ENCODE peak calls at places on chromosomes 6 and 20, in nine cellular contexts. T is stomach, Q is tibial nerve, L is HepG2, P is H1, R is A549, A is GM12878, U is ovary, I is sigmoid colon. X is an unnamed sample.

GRCh38 chr20:34089655-34090324 is 22.3 kb downstream of the EIF2S2 start:
- DNase-seq in A (no peak), R (no peak), U (no peak), I (peak), L (no peak), P (no peak), Q (no peak), T (peak), X (no peak)

GRCh38 chr6:121884056-121884455 is 448.6 kb downstream of the GJA1 start:
- DNase-seq in T (no peak), I (no peak), U (no peak), A (no peak), P (no peak), Q (no peak), L (no peak), R (no peak), X (no peak)

GRCh38 chr6:157264701-157265100 is 58.6 kb downstream of the TMEM242 start:
- DNase-seq in R (no peak), L (no peak), T (peak), A (no peak), U (no peak), I (peak), Q (no peak), P (no peak), X (peak)

GRCh38 chr6:43702522-43703440 is 15.2 kb upstream of the MRPS18A start:
- DNase-seq in L (peak), A (no peak), P (peak), Q (peak), R (peak), I (peak), T (peak), U (peak), X (peak)

GRCh38 chr6:65671922-65672321 is 35.1 kb downstream of the EYS start:
- DNase-seq in R (no peak), A (no peak), Q (no peak), P (no peak), T (no peak), L (peak), I (no peak), U (no peak), X (no peak)

GRCh38 chr20:47711046-47711752 is 74.1 kb downstream of the SULF2 start:
- DNase-seq in I (no peak), A (no peak), Q (no peak), L (peak), R (no peak), U (no peak), P (no peak), T (peak), X (no peak)

GRCh38 chr6:170456886-170457698 is 96.0 kb downstream of the PSMB1 start:
- DNase-seq in A (no peak), T (no peak), L (no peak), R (no peak), U (no peak), P (no peak), I (no peak), Q (no peak), X (peak)

GRCh38 chr20:44035924-44036323 is 121.3 kb downstream of the TOX2 start:
- DNase-seq in R (no peak), I (peak), T (peak), P (peak), Q (no peak), A (no peak), L (no peak), U (no peak), X (peak)

GRCh38 chr6:11423667-11424066 is 113.9 kb upstream of the TMEM170B start:
- DNase-seq in I (no peak), L (no peak), A (no peak), Q (no peak), P (no peak), U (no peak), R (no peak), T (no peak), X (no peak)

GRCh38 chr6:112522600-112522999 is 175.5 kb downstream of the RFPL4B start:
- DNase-seq in Q (no peak), T (no peak), I (no peak), A (no peak), P (no peak), U (no peak), L (no peak), R (no peak), X (no peak)

GRCh38 chr20:64080013-64080812 is at the start of gene OPRL1:
- DNase-seq in R (no peak), A (no peak), U (peak), L (no peak), Q (no peak), P (peak), I (no peak), T (no peak), X (no peak)

GRCh38 chr6:33198853-33199436 is 1.5 kb downstream of the RXRB start:
- DNase-seq in R (no peak), I (no peak), U (no peak), A (no peak), P (no peak), L (no peak), T (no peak), Q (no peak), X (no peak)

GRCh38 chr20:17967595-17968365 is 814 bp downstream of the SNX5 start:
- DNase-seq in Q (no peak), U (no peak), P (no peak), A (no peak), I (no peak), L (no peak), T (peak), R (peak), X (peak)

GRCh38 chr6:157779705-157780604 is 43.1 kb upstream of the SNX9 start:
- DNase-seq in U (no peak), I (no peak), A (no peak), L (no peak), P (no peak), Q (no peak), T (no peak), R (no peak), X (no peak)

GRCh38 chr6:105402090-105402980 is 547 bp downstream of the PREP start:
- DNase-seq in I (peak), R (peak), P (peak), T (peak), L (peak), Q (peak), A (no peak), U (no peak), X (no peak)

GRCh38 chr6:76381612-76382011 is 309.1 kb upstream of the IMPG1 start:
- DNase-seq in A (no peak), U (no peak), R (no peak), L (no peak), Q (no peak), T (no peak), P (no peak), I (no peak), X (no peak)

GRCh38 chr20:24995741-24996448 is 3.3 kb upstream of the APMAP start:
- DNase-seq in R (no peak), L (no peak), P (peak), A (no peak), I (peak), Q (no peak), T (no peak), U (no peak), X (peak)

GRCh38 chr6:103273048-103273447 is 1586.7 kb downstream of the HACE1 start:
- DNase-seq in P (no peak), T (no peak), R (no peak), A (no peak), L (peak), I (no peak), Q (no peak), U (no peak), X (no peak)

GRCh38 chr6:112663705-112664104 is 316.6 kb downstream of the RFPL4B start:
- DNase-seq in I (no peak), A (no peak), U (no peak), R (no peak), L (no peak), Q (no peak), P (no peak), T (no peak), X (no peak)

GRCh38 chr6:82979657-82980056 is 86.0 kb downstream of the UBE3D start:
- DNase-seq in Q (no peak), R (no peak), U (no peak), P (no peak), I (no peak), T (no peak), A (no peak), L (no peak), X (no peak)

GRCh38 chr20:1838479-1839279 is 56.5 kb upstream of the SIRPA start:
- DNase-seq in A (no peak), L (no peak), R (no peak), T (no peak), I (no peak), P (no peak), U (no peak), Q (no peak), X (no peak)

GRCh38 chr6:101066481-101066880 is 185.4 kb upstream of the ASCC3 start:
- DNase-seq in T (no peak), U (no peak), Q (no peak), I (no peak), R (no peak), A (no peak), P (no peak), L (no peak), X (no peak)

GRCh38 chr6:144195671-144196070 is 45.4 kb downstream of the STX11 start:
- DNase-seq in U (no peak), I (no peak), Q (no peak), R (no peak), P (no peak), T (no peak), A (no peak), L (no peak), X (no peak)

GRCh38 chr6:20876016-20876415 is 341.8 kb downstream of the CDKAL1 start:
- DNase-seq in L (no peak), P (no peak), T (no peak), R (no peak), A (no peak), U (no peak), Q (no peak), I (no peak), X (no peak)

GRCh38 chr6:75449625-75450206 is 43.9 kb downstream of the FILIP1 start:
- DNase-seq in A (no peak), I (no peak), Q (no peak), L (no peak), P (no peak), U (no peak), R (no peak), T (no peak), X (no peak)

GRCh38 chr6:1604991-1605821 is 4.5 kb upstream of the FOXC1 start:
- DNase-seq in I (no peak), U (no peak), Q (no peak), A (no peak), P (no peak), T (no peak), L (no peak), R (no peak), X (no peak)

GRCh38 chr6:80457044-80457933 is 350.8 kb downstream of the BCKDHB start:
- DNase-seq in U (peak), L (no peak), I (peak), Q (peak), R (no peak), A (no peak), P (no peak), T (peak), X (no peak)

GRCh38 chr20:57198359-57199072 is 67.9 kb downstream of the BMP7 start:
- DNase-seq in A (no peak), P (no peak), R (no peak), L (no peak), I (no peak), T (no peak), Q (no peak), U (no peak), X (peak)

GRCh38 chr20:31654534-31654933 is 16.8 kb downstream of the COX4I2 start:
- DNase-seq in P (no peak), R (no peak), U (no peak), I (no peak), Q (no peak), A (no peak), L (no peak), T (no peak), X (no peak)

GRCh38 chr20:41136695-41137411 is 490 bp upstream of the PLCG1 start:
- DNase-seq in Q (peak), U (peak), I (peak), A (no peak), P (peak), L (peak), R (peak), T (peak), X (peak)

GRCh38 chr6:5994234-5994998 is 12.3 kb downstream of the NRN1 start:
- DNase-seq in Q (no peak), L (no peak), R (no peak), I (no peak), P (peak), U (no peak), T (no peak), A (no peak), X (no peak)

GRCh38 chr6:5151295-5151954 is 66.3 kb downstream of the PPP1R3G start:
- DNase-seq in I (no peak), T (no peak), U (no peak), P (no peak), R (no peak), L (no peak), A (no peak), Q (no peak), X (no peak)

GRCh38 chr6:37679539-37680476 is 17.9 kb downstream of the MDGA1 start:
- DNase-seq in P (no peak), R (no peak), L (no peak), T (no peak), Q (no peak), I (no peak), A (peak), U (no peak), X (no peak)

GRCh38 chr6:70415660-70416059 is 2.4 kb downstream of the FAM135A start:
- DNase-seq in T (no peak), U (no peak), P (no peak), Q (no peak), I (no peak), R (no peak), A (no peak), L (no peak), X (no peak)

GRCh38 chr6:42120895-42121865 is 21.2 kb downstream of the C6orf132 start:
- DNase-seq in Q (no peak), P (no peak), L (no peak), I (no peak), R (no peak), A (no peak), U (no peak), T (no peak), X (no peak)

GRCh38 chr6:110654096-110654820 is 161.0 kb downstream of the CDK19 start:
- DNase-seq in T (no peak), R (peak), I (no peak), L (peak), P (no peak), Q (no peak), U (no peak), A (no peak), X (no peak)

GRCh38 chr6:152748843-152749242 is 1.8 kb upstream of the VIP start:
- DNase-seq in I (no peak), R (no peak), U (no peak), Q (no peak), P (no peak), A (no peak), T (no peak), L (no peak), X (no peak)

GRCh38 chr6:27836783-27837635 is 75.2 kb downstream of the OR2B2 start:
- DNase-seq in Q (peak), T (peak), R (no peak), P (peak), L (peak), A (no peak), I (peak), U (peak), X (no peak)

GRCh38 chr6:26122793-26123674 is 35.8 kb downstream of the HFE start:
- DNase-seq in A (peak), L (peak), I (peak), Q (peak), U (peak), T (peak), P (peak), R (peak), X (peak)
- TF ChIP-seq POLR2A in A (peak), L (peak), I (peak), Q (peak), U (peak), T (peak), P (peak), R (peak), X (peak)

GRCh38 chr6:159981171-159981571 is 12.3 kb downstream of the IGF2R start:
- DNase-seq in Q (no peak), I (no peak), T (no peak), A (no peak), U (no peak), R (no peak), L (no peak), P (no peak), X (no peak)
- H3K4me3 ChIP-seq in Q (no peak), I (no peak), T (no peak), A (peak), U (no peak), R (no peak), L (no peak), P (no peak), X (no peak)

GRCh38 chr20:3077618-3078134 is 6.3 kb downstream of the OXT start:
- DNase-seq in R (no peak), P (no peak), I (no peak), U (no peak), A (no peak), L (no peak), T (no peak), Q (no peak), X (no peak)
- TF ChIP-seq EP300 in R (no peak), P (no peak), I (no peak), U (no peak), A (no peak), L (no peak), T (no peak), Q (no peak), X (no peak)

DNA sequence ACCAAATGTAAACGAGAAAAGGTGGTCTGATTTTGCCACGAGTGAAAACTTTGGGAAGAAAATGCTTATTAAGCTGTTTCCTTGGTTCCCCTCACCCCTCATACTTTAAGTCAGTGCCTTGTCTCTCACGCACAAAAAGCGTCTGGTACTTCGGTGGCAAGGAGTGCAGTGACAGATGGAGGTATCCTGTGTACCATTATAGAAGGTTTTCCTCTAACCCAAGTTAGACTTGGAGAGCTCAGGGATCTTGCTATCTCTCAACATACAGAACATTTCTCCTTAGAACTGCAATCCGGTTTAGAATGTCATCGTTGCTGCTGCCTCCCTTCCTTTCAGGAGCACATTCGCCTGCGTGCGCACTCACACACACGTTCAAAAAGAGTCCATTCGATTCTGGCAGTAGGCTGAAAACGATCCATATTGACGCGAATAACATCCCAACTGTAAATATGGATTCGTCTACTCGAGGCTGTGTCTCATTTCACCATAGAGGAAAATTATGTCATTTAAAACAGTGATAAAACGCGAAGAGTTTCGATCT is 1.1 kb upstream of the MARCKS start:
- DNase-seq in T (peak), A (no peak), L (no peak), P (no peak), R (peak), U (peak), Q (peak), I (no peak), X (no peak)
- TF ChIP-seq POLR2A in T (no peak), A (no peak), L (no peak), P (no peak), R (no peak), U (no peak), Q (no peak), I (no peak), X (no peak)

GRCh38 chr6:72580281-72580940 is 41.5 kb upstream of the KCNQ5 start:
- DNase-seq in P (no peak), I (no peak), T (no peak), L (peak), Q (no peak), A (no peak), U (no peak), R (peak), X (no peak)

DNA sequence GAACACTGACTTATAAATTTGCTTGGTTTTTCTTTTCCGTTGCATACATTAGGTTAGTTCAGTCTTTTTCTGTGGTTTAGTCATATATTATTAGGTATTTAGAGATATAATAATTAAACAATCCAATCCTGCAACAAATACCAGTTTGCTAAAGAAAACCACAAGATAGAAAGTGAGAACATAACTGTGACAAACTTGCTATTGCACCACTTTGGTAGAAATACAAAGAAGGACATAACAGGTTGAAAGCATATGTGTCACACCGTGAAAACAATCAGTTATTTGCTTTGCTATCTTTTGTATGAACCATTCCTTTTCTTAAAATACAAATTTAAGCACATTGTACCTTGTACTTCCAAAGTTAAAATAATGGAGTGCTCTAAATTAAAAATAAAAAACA is 42.0 kb upstream of the KCNQ5 start:
- DNase-seq in Q (no peak), A (no peak), I (no peak), P (no peak), R (no peak), T (no peak), L (no peak), U (no peak), X (no peak)
- H3K4me3 ChIP-seq in Q (no peak), A (no peak), I (no peak), P (no peak), R (no peak), T (no peak), L (no peak), U (no peak), X (no peak)

DNA sequence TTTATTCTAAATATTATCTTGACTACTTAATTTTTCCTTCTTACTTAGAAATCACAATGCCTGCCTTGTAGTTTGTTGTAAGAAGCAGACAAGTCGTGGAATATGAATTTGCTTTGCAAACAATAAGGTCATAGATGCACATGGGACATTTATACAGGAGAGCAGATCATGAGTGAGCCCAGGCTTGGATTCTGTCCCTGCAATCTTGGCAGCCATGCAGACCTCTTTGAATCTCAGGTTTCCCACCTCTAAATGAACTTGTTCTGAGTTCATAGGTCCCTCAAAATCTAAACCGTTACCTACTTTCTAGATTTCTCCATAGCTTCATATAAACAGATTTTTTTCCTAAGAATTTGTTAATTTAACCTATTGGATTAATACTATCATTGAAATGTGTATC is 19.5 kb downstream of the KIAA0408 start:
- DNase-seq in I (no peak), U (no peak), T (no peak), P (no peak), R (no peak), A (no peak), Q (no peak), L (no peak), X (no peak)
- TF ChIP-seq EP300 in I (no peak), U (no peak), T (no peak), P (no peak), R (no peak), A (no peak), Q (no peak), L (no peak), X (no peak)

DNA sequence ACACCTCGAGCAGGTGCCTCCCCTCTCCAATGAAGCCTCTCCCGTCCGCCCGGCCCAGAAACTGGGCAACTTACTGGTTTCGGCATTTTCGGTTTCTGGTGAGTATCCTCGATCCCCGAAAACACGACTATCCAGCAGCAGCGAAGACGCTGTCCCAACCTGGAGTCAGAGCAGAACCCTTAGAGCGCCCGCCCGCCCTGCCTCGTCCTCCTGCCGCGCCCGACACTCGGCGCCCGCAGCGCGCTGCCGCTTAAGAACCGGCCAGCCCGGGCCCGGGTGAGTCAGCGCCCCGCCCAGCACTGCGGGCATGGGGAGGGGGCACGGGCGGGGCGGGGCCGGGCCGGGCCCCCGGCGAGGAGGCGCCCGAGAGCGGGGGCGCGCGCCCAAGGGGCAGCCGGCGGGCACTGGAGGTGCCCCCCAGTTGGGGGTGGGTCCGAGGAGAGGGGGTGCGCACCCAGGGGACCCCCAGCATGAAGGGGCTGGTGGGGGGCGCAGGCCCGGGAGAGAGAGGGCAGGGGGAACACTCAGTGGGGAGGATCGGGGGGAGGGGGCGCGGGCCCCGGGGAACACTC is 1.1 kb downstream of the EZR start:
- DNase-seq in P (peak), T (peak), U (peak), L (peak), Q (peak), I (peak), R (peak), A (no peak), X (peak)
- TF ChIP-seq POLR2A in P (peak), T (peak), U (peak), L (peak), Q (peak), I (peak), R (peak), A (peak), X (peak)

GRCh38 chr6:79005024-79005423 is 73.0 kb downstream of the PHIP start:
- DNase-seq in R (no peak), I (no peak), T (no peak), A (no peak), Q (no peak), L (no peak), P (no peak), U (no peak), X (no peak)
- H3K4me3 ChIP-seq in R (no peak), I (no peak), T (no peak), A (no peak), Q (no peak), L (no peak), P (no peak), U (no peak), X (no peak)

X was measured in suprapubic skin.